ENCODE peak calls at places on chromosomes 16 and 17, in ten cellular contexts. One of them, this sample, is unnamed.

GRCh38 chr16:70267516-70267915 is 15.8 kb upstream of the EXOSC6 start:
- DNase-seq in OCI-LY7: peak
- DNase-seq in gastrocnemius medialis: no peak
- DNase-seq in BE2C: peak
- DNase-seq in transverse colon: peak
- DNase-seq in right atrium auricular region: no peak
- DNase-seq in epithelial cell of esophagus: peak
- DNase-seq in cardiac fibroblast: peak
- DNase-seq in astrocyte of the cerebellum: no peak
- DNase-seq in astrocyte of the spinal cord: peak
- DNase-seq in this sample: peak

GRCh38 chr16:19926449-19927390 is 42.1 kb upstream of the GPRC5B start:
- DNase-seq in cardiac fibroblast: peak
- DNase-seq in epithelial cell of esophagus: no peak
- DNase-seq in OCI-LY7: no peak
- DNase-seq in astrocyte of the cerebellum: peak
- DNase-seq in gastrocnemius medialis: no peak
- DNase-seq in transverse colon: no peak
- DNase-seq in BE2C: no peak
- DNase-seq in astrocyte of the spinal cord: peak
- DNase-seq in right atrium auricular region: no peak
- DNase-seq in this sample: peak

GRCh38 chr17:20999044-20999573 is 43.7 kb downstream of the USP22 start:
- DNase-seq in cardiac fibroblast: peak
- DNase-seq in transverse colon: no peak
- DNase-seq in OCI-LY7: no peak
- DNase-seq in BE2C: no peak
- DNase-seq in gastrocnemius medialis: no peak
- DNase-seq in epithelial cell of esophagus: no peak
- DNase-seq in astrocyte of the cerebellum: no peak
- DNase-seq in right atrium auricular region: peak
- DNase-seq in astrocyte of the spinal cord: no peak
- DNase-seq in this sample: peak

GRCh38 chr17:44376124-44376523 is 12.5 kb upstream of the FAM171A2 start:
- DNase-seq in cardiac fibroblast: peak
- DNase-seq in epithelial cell of esophagus: no peak
- DNase-seq in OCI-LY7: peak
- DNase-seq in transverse colon: no peak
- DNase-seq in right atrium auricular region: no peak
- DNase-seq in gastrocnemius medialis: no peak
- DNase-seq in astrocyte of the cerebellum: no peak
- DNase-seq in BE2C: peak
- DNase-seq in astrocyte of the spinal cord: no peak
- DNase-seq in this sample: no peak

GRCh38 chr17:29069526-29070041 is 26.6 kb downstream of the PIPOX start:
- DNase-seq in transverse colon: no peak
- DNase-seq in astrocyte of the cerebellum: no peak
- DNase-seq in cardiac fibroblast: peak
- DNase-seq in epithelial cell of esophagus: peak
- DNase-seq in gastrocnemius medialis: no peak
- DNase-seq in right atrium auricular region: no peak
- DNase-seq in BE2C: no peak
- DNase-seq in astrocyte of the spinal cord: no peak
- DNase-seq in OCI-LY7: no peak
- DNase-seq in this sample: no peak

GRCh38 chr17:3556905-3557767 is 476 bp downstream of the TRPV3 start:
- DNase-seq in transverse colon: no peak
- DNase-seq in cardiac fibroblast: no peak
- DNase-seq in astrocyte of the spinal cord: no peak
- DNase-seq in gastrocnemius medialis: no peak
- DNase-seq in astrocyte of the cerebellum: no peak
- DNase-seq in BE2C: no peak
- DNase-seq in epithelial cell of esophagus: peak
- DNase-seq in OCI-LY7: no peak
- DNase-seq in right atrium auricular region: no peak
- DNase-seq in this sample: no peak

GRCh38 chr17:1110844-1111598 is 68.8 kb downstream of the ABR start:
- DNase-seq in astrocyte of the cerebellum: peak
- DNase-seq in BE2C: peak
- DNase-seq in transverse colon: peak
- DNase-seq in right atrium auricular region: peak
- DNase-seq in epithelial cell of esophagus: peak
- DNase-seq in OCI-LY7: no peak
- DNase-seq in cardiac fibroblast: peak
- DNase-seq in gastrocnemius medialis: no peak
- DNase-seq in astrocyte of the spinal cord: peak
- DNase-seq in this sample: peak

GRCh38 chr16:65200857-65201256 is 79.0 kb upstream of the CDH11 start:
- DNase-seq in transverse colon: no peak
- DNase-seq in BE2C: no peak
- DNase-seq in astrocyte of the cerebellum: no peak
- DNase-seq in astrocyte of the spinal cord: no peak
- DNase-seq in epithelial cell of esophagus: peak
- DNase-seq in cardiac fibroblast: peak
- DNase-seq in gastrocnemius medialis: no peak
- DNase-seq in OCI-LY7: no peak
- DNase-seq in right atrium auricular region: no peak
- DNase-seq in this sample: peak

GRCh38 chr17:67246648-67247415 is 1.8 kb upstream of the HELZ start:
- DNase-seq in BE2C: no peak
- DNase-seq in gastrocnemius medialis: peak
- DNase-seq in astrocyte of the cerebellum: no peak
- DNase-seq in OCI-LY7: no peak
- DNase-seq in epithelial cell of esophagus: peak
- DNase-seq in astrocyte of the spinal cord: peak
- DNase-seq in right atrium auricular region: peak
- DNase-seq in transverse colon: peak
- DNase-seq in cardiac fibroblast: no peak
- DNase-seq in this sample: no peak

GRCh38 chr17:6041261-6041660 is 28.9 kb upstream of the WSCD1 start:
- DNase-seq in OCI-LY7: no peak
- DNase-seq in BE2C: no peak
- DNase-seq in transverse colon: no peak
- DNase-seq in epithelial cell of esophagus: no peak
- DNase-seq in cardiac fibroblast: no peak
- DNase-seq in right atrium auricular region: no peak
- DNase-seq in astrocyte of the spinal cord: no peak
- DNase-seq in astrocyte of the cerebellum: no peak
- DNase-seq in gastrocnemius medialis: no peak
- DNase-seq in this sample: no peak

GRCh38 chr17:6381526-6382135 is 53.3 kb downstream of the AIPL1 start:
- DNase-seq in astrocyte of the spinal cord: no peak
- DNase-seq in epithelial cell of esophagus: no peak
- DNase-seq in cardiac fibroblast: no peak
- DNase-seq in right atrium auricular region: no peak
- DNase-seq in BE2C: no peak
- DNase-seq in OCI-LY7: no peak
- DNase-seq in astrocyte of the cerebellum: no peak
- DNase-seq in gastrocnemius medialis: no peak
- DNase-seq in transverse colon: no peak
- DNase-seq in this sample: no peak

GRCh38 chr16:19835989-19836421 is 48.6 kb downstream of the GPRC5B start:
- DNase-seq in astrocyte of the spinal cord: peak
- DNase-seq in cardiac fibroblast: no peak
- DNase-seq in right atrium auricular region: no peak
- DNase-seq in gastrocnemius medialis: no peak
- DNase-seq in astrocyte of the cerebellum: no peak
- DNase-seq in epithelial cell of esophagus: no peak
- DNase-seq in OCI-LY7: no peak
- DNase-seq in transverse colon: no peak
- DNase-seq in BE2C: no peak
- DNase-seq in this sample: peak

GRCh38 chr16:51152691-51153261 is 1.7 kb upstream of the SALL1 start:
- DNase-seq in cardiac fibroblast: no peak
- DNase-seq in astrocyte of the spinal cord: peak
- DNase-seq in BE2C: no peak
- DNase-seq in transverse colon: no peak
- DNase-seq in OCI-LY7: no peak
- DNase-seq in right atrium auricular region: no peak
- DNase-seq in astrocyte of the cerebellum: no peak
- DNase-seq in epithelial cell of esophagus: no peak
- DNase-seq in gastrocnemius medialis: no peak
- DNase-seq in this sample: peak

GRCh38 chr16:51150894-51151320 is at the start of gene SALL1:
- DNase-seq in epithelial cell of esophagus: no peak
- DNase-seq in BE2C: no peak
- DNase-seq in OCI-LY7: no peak
- DNase-seq in astrocyte of the cerebellum: no peak
- DNase-seq in gastrocnemius medialis: no peak
- DNase-seq in right atrium auricular region: no peak
- DNase-seq in transverse colon: no peak
- DNase-seq in cardiac fibroblast: no peak
- DNase-seq in astrocyte of the spinal cord: no peak
- DNase-seq in this sample: no peak

GRCh38 chr16:51153275-51153991 is 2.4 kb upstream of the SALL1 start:
- DNase-seq in cardiac fibroblast: no peak
- DNase-seq in gastrocnemius medialis: no peak
- DNase-seq in BE2C: no peak
- DNase-seq in epithelial cell of esophagus: no peak
- DNase-seq in astrocyte of the cerebellum: no peak
- DNase-seq in OCI-LY7: no peak
- DNase-seq in right atrium auricular region: no peak
- DNase-seq in transverse colon: no peak
- DNase-seq in astrocyte of the spinal cord: peak
- DNase-seq in this sample: no peak

GRCh38 chr16:51151435-51151950 is 423 bp upstream of the SALL1 start:
- DNase-seq in astrocyte of the spinal cord: peak
- DNase-seq in right atrium auricular region: no peak
- DNase-seq in gastrocnemius medialis: no peak
- DNase-seq in epithelial cell of esophagus: no peak
- DNase-seq in OCI-LY7: no peak
- DNase-seq in transverse colon: peak
- DNase-seq in astrocyte of the cerebellum: peak
- DNase-seq in BE2C: peak
- DNase-seq in cardiac fibroblast: peak
- DNase-seq in this sample: peak

GRCh38 chr16:51151951-51152663 is 1.0 kb upstream of the SALL1 start:
- DNase-seq in cardiac fibroblast: peak
- DNase-seq in right atrium auricular region: no peak
- DNase-seq in astrocyte of the spinal cord: peak
- DNase-seq in OCI-LY7: no peak
- DNase-seq in BE2C: peak
- DNase-seq in epithelial cell of esophagus: no peak
- DNase-seq in astrocyte of the cerebellum: peak
- DNase-seq in transverse colon: peak
- DNase-seq in gastrocnemius medialis: no peak
- DNase-seq in this sample: peak
- TF ChIP-seq CTCF in cardiac fibroblast: no peak
- TF ChIP-seq CTCF in right atrium auricular region: no peak
- TF ChIP-seq CTCF in astrocyte of the spinal cord: no peak
- TF ChIP-seq CTCF in OCI-LY7: no peak
- TF ChIP-seq CTCF in BE2C: no peak
- TF ChIP-seq CTCF in epithelial cell of esophagus: no peak
- TF ChIP-seq CTCF in astrocyte of the cerebellum: no peak
- TF ChIP-seq CTCF in transverse colon: no peak
- TF ChIP-seq CTCF in gastrocnemius medialis: no peak
- TF ChIP-seq CTCF in this sample: peak

DNA sequence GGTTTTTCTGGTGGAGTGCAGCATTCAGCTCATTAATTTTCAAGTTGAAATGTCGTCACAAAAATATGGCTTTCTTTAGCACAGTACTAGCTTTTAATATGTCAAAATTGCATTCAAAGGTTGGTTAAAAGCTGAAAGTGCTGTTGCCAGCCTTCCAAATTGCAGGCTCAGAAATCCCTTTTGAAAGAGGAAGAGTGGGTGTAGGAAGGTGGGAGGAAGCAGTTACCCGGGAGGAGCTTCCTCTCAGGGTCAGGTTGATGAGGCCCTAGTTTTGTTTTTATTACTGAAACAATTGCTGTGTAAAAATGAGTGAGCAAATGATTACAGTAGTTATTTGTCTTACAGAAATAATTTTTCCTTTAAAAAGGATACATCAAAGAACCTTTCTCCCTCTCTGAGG is 41.4 kb downstream of the SEC14L1 start:
- DNase-seq in astrocyte of the cerebellum: no peak
- DNase-seq in epithelial cell of esophagus: no peak
- DNase-seq in gastrocnemius medialis: no peak
- DNase-seq in OCI-LY7: peak
- DNase-seq in astrocyte of the spinal cord: no peak
- DNase-seq in transverse colon: no peak
- DNase-seq in cardiac fibroblast: no peak
- DNase-seq in BE2C: no peak
- DNase-seq in right atrium auricular region: no peak
- DNase-seq in this sample: no peak
- H3K4me3 ChIP-seq in astrocyte of the cerebellum: no peak
- H3K4me3 ChIP-seq in epithelial cell of esophagus: no peak
- H3K4me3 ChIP-seq in gastrocnemius medialis: no peak
- H3K4me3 ChIP-seq in OCI-LY7: peak
- H3K4me3 ChIP-seq in astrocyte of the spinal cord: no peak
- H3K4me3 ChIP-seq in transverse colon: no peak
- H3K4me3 ChIP-seq in cardiac fibroblast: no peak
- H3K4me3 ChIP-seq in BE2C: no peak
- H3K4me3 ChIP-seq in right atrium auricular region: no peak
- H3K4me3 ChIP-seq in this sample: no peak

GRCh38 chr16:7513429-7513828 is 180.8 kb downstream of the RBFOX1 start:
- DNase-seq in OCI-LY7: peak
- DNase-seq in epithelial cell of esophagus: no peak
- DNase-seq in right atrium auricular region: no peak
- DNase-seq in astrocyte of the cerebellum: no peak
- DNase-seq in astrocyte of the spinal cord: no peak
- DNase-seq in cardiac fibroblast: no peak
- DNase-seq in gastrocnemius medialis: no peak
- DNase-seq in transverse colon: no peak
- DNase-seq in BE2C: peak
- DNase-seq in this sample: no peak
- TF ChIP-seq CTCF in OCI-LY7: peak
- TF ChIP-seq CTCF in epithelial cell of esophagus: no peak
- TF ChIP-seq CTCF in right atrium auricular region: no peak
- TF ChIP-seq CTCF in astrocyte of the cerebellum: no peak
- TF ChIP-seq CTCF in astrocyte of the spinal cord: no peak
- TF ChIP-seq CTCF in cardiac fibroblast: no peak
- TF ChIP-seq CTCF in gastrocnemius medialis: no peak
- TF ChIP-seq CTCF in transverse colon: no peak
- TF ChIP-seq CTCF in BE2C: peak
- TF ChIP-seq CTCF in this sample: no peak

DNA sequence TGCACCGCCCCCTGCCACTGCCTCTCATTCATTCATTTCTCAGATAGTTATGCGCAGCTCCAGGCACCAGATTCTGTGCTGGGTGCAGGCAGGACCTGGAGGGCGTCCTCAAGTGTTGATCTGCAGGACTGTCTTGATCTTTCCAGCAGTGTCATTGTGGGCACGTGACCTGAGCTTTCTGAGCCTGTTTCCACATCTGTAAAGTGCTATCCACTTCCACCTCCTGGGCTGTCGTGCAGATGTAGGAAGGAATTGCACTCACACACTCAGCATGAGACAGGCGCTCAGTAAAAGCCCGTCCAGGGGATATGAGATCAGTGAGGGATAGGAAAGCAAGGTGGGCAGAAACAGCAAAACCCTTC is 22.6 kb downstream of the METTL22 start:
- DNase-seq in transverse colon: no peak
- DNase-seq in cardiac fibroblast: no peak
- DNase-seq in right atrium auricular region: peak
- DNase-seq in astrocyte of the cerebellum: no peak
- DNase-seq in OCI-LY7: no peak
- DNase-seq in epithelial cell of esophagus: no peak
- DNase-seq in astrocyte of the spinal cord: no peak
- DNase-seq in BE2C: no peak
- DNase-seq in gastrocnemius medialis: no peak
- DNase-seq in this sample: no peak
- H3K4me3 ChIP-seq in transverse colon: no peak
- H3K4me3 ChIP-seq in cardiac fibroblast: no peak
- H3K4me3 ChIP-seq in right atrium auricular region: no peak
- H3K4me3 ChIP-seq in astrocyte of the cerebellum: no peak
- H3K4me3 ChIP-seq in OCI-LY7: no peak
- H3K4me3 ChIP-seq in epithelial cell of esophagus: no peak
- H3K4me3 ChIP-seq in astrocyte of the spinal cord: no peak
- H3K4me3 ChIP-seq in BE2C: no peak
- H3K4me3 ChIP-seq in gastrocnemius medialis: no peak
- H3K4me3 ChIP-seq in this sample: no peak

This sample was measured in AG10803.